ENCODE peak calls at places on chromosomes 11 and 22, in five cellular contexts. B is fibroblast of lung, X is DND-41, U is PC-3, I is thoracic aorta. G is an unnamed sample.

GRCh38 chr11:1734571-1735081 is 15.8 kb downstream of the IFITM10 start:
- DNase-seq in B (no peak), X (no peak), U (no peak), I (no peak), G (no peak)

GRCh38 chr11:93249437-93250210 is 51.8 kb upstream of the SLC36A4 start:
- DNase-seq in B (peak; percentile 2), X (no peak), U (no peak), I (no peak), G (no peak)

GRCh38 chr22:17576475-17576874 is 13.2 kb downstream of the SLC25A18 start:
- DNase-seq in B (peak; percentile 99), X (no peak), U (peak; percentile 87), I (no peak), G (no peak)

GRCh38 chr11:42098075-42098474 is 638.6 kb upstream of the LRRC4C start:
- DNase-seq in B (no peak), X (no peak), U (no peak), I (no peak), G (no peak)

GRCh38 chr11:94924074-94925031 is 49.0 kb downstream of the CWC15 start:
- DNase-seq in B (no peak), X (peak; percentile 65), U (no peak), I (no peak), G (no peak)

GRCh38 chr11:30196400-30197206 is 34.2 kb upstream of the FSHB start:
- DNase-seq in B (peak; percentile 20), X (peak; percentile 41), U (peak; percentile 49), I (no peak), G (peak; percentile 48)

GRCh38 chr11:101034076-101034475 is 95.5 kb downstream of the PGR start:
- DNase-seq in B (peak; percentile 1), X (no peak), U (no peak), I (no peak), G (peak; percentile 84)

GRCh38 chr11:43942651-43943356 is 367 bp downstream of the C11orf96 start:
- DNase-seq in B (peak; percentile 54), X (peak; percentile 46), U (peak; percentile 2), I (no peak), G (peak; percentile 32)

GRCh38 chr22:20567993-20568417 is 60.6 kb downstream of the MED15 start:
- DNase-seq in B (no peak), X (no peak), U (peak; percentile 41), I (no peak), G (no peak)

GRCh38 chr11:45670386-45671135 is 5.1 kb upstream of the CHST1 start:
- DNase-seq in B (no peak), X (no peak), U (no peak), I (no peak), G (no peak)

GRCh38 chr22:47612136-47612910 is 849.9 kb downstream of the TBC1D22A start:
- DNase-seq in B (no peak), X (no peak), U (no peak), I (no peak), G (no peak)

GRCh38 chr11:63961608-63962412 is 12.6 kb upstream of the COX8A start:
- DNase-seq in B (no peak), X (peak; percentile 89), U (no peak), I (no peak), G (no peak)

GRCh38 chr22:23193882-23194281 is 13.6 kb downstream of the BCR start:
- DNase-seq in B (peak; percentile 62), X (no peak), U (no peak), I (no peak), G (no peak)

GRCh38 chr11:39327302-39327701 is 2132.2 kb downstream of the LRRC4C start:
- DNase-seq in B (no peak), X (no peak), U (no peak), I (no peak), G (no peak)

GRCh38 chr11:64742940-64743590 is 877 bp downstream of the RASGRP2 start:
- DNase-seq in B (no peak), X (peak; percentile 29), U (peak; percentile 73), I (no peak), G (peak; percentile 77)

GRCh38 chr11:15695096-15695721 is 580.5 kb downstream of the INSC start:
- DNase-seq in B (no peak), X (no peak), U (no peak), I (no peak), G (no peak)

GRCh38 chr11:103413266-103413888 is 304.2 kb downstream of the DYNC2H1 start:
- DNase-seq in B (no peak), X (no peak), U (peak; percentile 18), I (no peak), G (no peak)

GRCh38 chr11:78060533-78060932 is 3.1 kb upstream of the THRSP start:
- DNase-seq in B (no peak), X (no peak), U (no peak), I (no peak), G (no peak)

GRCh38 chr11:64531422-64531821 is 59.6 kb upstream of the SLC22A12 start:
- DNase-seq in B (no peak), X (no peak), U (no peak), I (no peak), G (no peak)

GRCh38 chr11:130051077-130051476 is 18.6 kb upstream of the APLP2 start:
- DNase-seq in B (no peak), X (no peak), U (no peak), I (no peak), G (no peak)

GRCh38 chr11:95093548-95093947 is 3.9 kb downstream of the ENDOD1 start:
- DNase-seq in B (no peak), X (no peak), U (no peak), I (no peak), G (no peak)

GRCh38 chr11:124402326-124402922 is 3.6 kb upstream of the OR8B3 start:
- DNase-seq in B (peak; percentile 77), X (peak; percentile 55), U (peak; percentile 95), I (peak; percentile 29), G (peak; percentile 67)

GRCh38 chr11:125088576-125089455 is 22.6 kb downstream of the TMEM218 start:
- DNase-seq in B (no peak), X (no peak), U (no peak), I (no peak), G (no peak)

GRCh38 chr11:97118756-97119155 is 728.9 kb downstream of the JRKL start:
- DNase-seq in B (no peak), X (no peak), U (no peak), I (no peak), G (no peak)

GRCh38 chr22:37607912-37608476 is 640 bp upstream of the GGA1 start:
- DNase-seq in B (no peak), X (no peak), U (no peak), I (no peak), G (no peak)

GRCh38 chr11:16286095-16286494 is 70.3 kb downstream of the SOX6 start:
- DNase-seq in B (no peak), X (no peak), U (no peak), I (no peak), G (no peak)

GRCh38 chr11:30585067-30585891 is 874 bp downstream of the MPPED2 start:
- DNase-seq in B (no peak), X (no peak), U (no peak), I (no peak), G (peak; percentile 20)

GRCh38 chr11:96215094-96215782 is 127.8 kb downstream of the MAML2 start:
- DNase-seq in B (peak; percentile 75), X (peak; percentile 85), U (peak; percentile 44), I (no peak), G (no peak)

GRCh38 chr11:2898366-2899079 is 12.9 kb upstream of the CDKN1C start:
- DNase-seq in B (peak; percentile 90), X (peak; percentile 43), U (peak; percentile 71), I (no peak), G (peak; percentile 54)

GRCh38 chr11:42179211-42179610 is 719.8 kb upstream of the LRRC4C start:
- DNase-seq in B (no peak), X (no peak), U (no peak), I (no peak), G (no peak)

GRCh38 chr11:17724020-17724908 is 4.9 kb downstream of the MYOD1 start:
- DNase-seq in B (no peak), X (no peak), U (no peak), I (no peak), G (no peak)

GRCh38 chr11:11396290-11397042 is 43.4 kb upstream of the CSNK2A3 start:
- DNase-seq in B (peak; percentile 96), X (no peak), U (no peak), I (no peak), G (no peak)

DNA sequence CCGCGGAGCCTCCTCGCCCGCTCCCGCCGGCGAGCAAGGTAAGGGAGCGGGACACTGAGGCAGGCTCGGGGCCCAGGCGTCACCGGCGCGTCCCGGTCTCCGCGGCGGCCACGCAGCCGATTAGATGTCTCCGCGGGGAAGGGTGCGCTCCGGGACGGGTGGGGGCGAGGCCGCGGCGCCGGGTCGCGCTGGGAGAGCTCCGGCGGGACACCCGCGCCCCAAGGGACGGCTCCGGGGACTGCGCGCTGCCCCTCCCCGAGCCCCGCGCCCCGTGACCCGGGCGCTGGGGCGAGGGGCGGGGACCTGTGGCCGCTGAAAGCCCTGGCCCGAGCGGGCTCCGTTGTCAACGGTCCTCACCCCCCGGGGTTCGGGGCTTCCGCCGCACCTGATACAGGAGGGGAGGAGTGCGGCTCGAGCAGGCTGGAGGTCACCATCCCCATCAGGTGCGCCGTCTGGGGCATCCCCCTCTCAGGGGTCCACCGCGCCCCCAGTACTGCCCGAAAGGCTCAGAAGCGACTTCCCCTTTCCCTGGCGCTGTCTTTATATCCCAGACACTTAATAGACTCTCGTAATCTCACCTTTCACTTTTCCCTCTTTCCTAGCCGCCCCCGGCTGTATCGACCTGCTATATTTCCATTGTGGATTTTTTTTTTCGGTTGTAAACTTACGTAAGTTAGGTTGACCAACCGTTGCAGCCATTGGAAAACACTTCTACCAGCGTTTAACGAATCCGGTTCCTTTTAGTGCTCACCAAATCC is 566 bp downstream of the PPFIA1 start:
- DNase-seq in B (peak; percentile 73), X (peak; percentile 33), U (peak; percentile 47), I (no peak), G (peak; percentile 20)
- TF ChIP-seq CTCF in B (no peak), X (no peak), U (no peak), I (no peak), G (no peak)

DNA sequence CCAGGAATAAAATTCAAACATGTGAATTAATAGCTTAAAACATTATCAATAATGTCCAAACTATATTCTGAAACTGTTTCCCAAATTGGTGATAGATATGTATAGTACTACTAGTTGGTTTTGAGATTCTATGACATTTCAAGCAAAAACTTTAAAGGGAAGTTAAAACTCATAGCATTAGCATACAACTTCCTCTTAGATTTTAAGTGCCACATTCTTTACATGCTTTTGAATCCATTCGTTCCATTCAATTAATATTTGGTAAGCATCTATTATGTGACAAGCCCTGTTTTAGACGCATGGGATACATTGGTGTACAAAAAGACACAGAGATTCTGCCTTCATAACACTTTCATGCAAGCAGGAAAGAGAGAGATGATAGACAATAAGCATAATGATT is 8.9 kb downstream of the PATL1 start:
- DNase-seq in B (no peak), X (no peak), U (no peak), I (no peak), G (no peak)
- H3K36me3 ChIP-seq in B (peaks cover 18% of the 10 kb centered on the region), X (peaks cover 100% of the 10 kb centered on the region), U (peaks cover 78% of the 10 kb centered on the region), I (peaks cover 58% of the 10 kb centered on the region), G (peaks cover 11% of the 10 kb centered on the region)

DNA sequence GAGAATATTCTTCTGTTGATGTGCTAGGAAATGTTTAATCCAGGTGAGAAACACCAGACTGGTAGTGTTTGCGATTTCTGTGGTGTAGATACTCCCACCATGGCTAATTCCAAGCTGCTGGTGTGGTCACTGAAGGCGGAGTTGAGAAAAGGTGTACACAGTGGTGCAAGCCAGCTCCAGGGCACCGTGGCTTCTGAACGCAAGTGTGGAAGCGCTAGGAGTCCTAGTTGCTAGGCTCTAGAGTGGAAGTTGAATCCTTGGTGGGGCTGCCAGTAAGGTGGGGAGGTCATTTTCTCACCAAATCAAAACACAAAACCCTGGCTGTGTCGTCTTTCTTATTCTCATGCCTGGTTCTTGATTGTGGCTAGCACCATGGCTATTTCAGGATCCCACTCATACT is 61.6 kb downstream of the ZBTB16 start:
- DNase-seq in B (no peak), X (no peak), U (no peak), I (no peak), G (no peak)
- H3K4me1 ChIP-seq in B (no peaks in the 10 kb centered on the region), X (no peaks in the 10 kb centered on the region), U (no peaks in the 10 kb centered on the region), I (peaks cover 63% of the 10 kb centered on the region), G (peaks cover 57% of the 10 kb centered on the region)

GRCh38 chr22:42324991-42325710 is 54.7 kb upstream of the TCF20 start:
- DNase-seq in B (no peak), X (peak; percentile 59), U (no peak), I (no peak), G (no peak)
- TF ChIP-seq CTCF in B (no peak), X (no peak), U (no peak), I (no peak), G (no peak)

G was measured in heart right ventricle.